ENCODE peak calls at places on chromosomes 7 and 10, in four cellular contexts. I is SJSA1, M is Peyer's patch, H is lower lobe of right lung. L is an unnamed sample.

GRCh38 chr7:112510032-112510742 is 29.4 kb downstream of the LSMEM1 start:
- DNase-seq in H (no peak), I (peak; percentile 14), M (no peak), L (no peak)

GRCh38 chr7:157515342-157516041 is 178.7 kb downstream of the DNAJB6 start:
- DNase-seq in I (no peak), M (no peak), H (no peak), L (peak; percentile 53)

GRCh38 chr10:69745698-69746097 is 56.0 kb upstream of the COL13A1 start:
- DNase-seq in I (no peak), H (no peak), M (no peak), L (no peak)

GRCh38 chr7:36346260-36346831 is 43.3 kb upstream of the ANLN start:
- DNase-seq in I (no peak), M (no peak), H (no peak), L (no peak)

GRCh38 chr10:20040012-20040411 is 223.8 kb downstream of the PLXDC2 start:
- DNase-seq in M (no peak), H (no peak), I (no peak), L (no peak)

GRCh38 chr10:93463723-93464511 is 18.2 kb downstream of the MYOF start:
- DNase-seq in H (peak; percentile 62), M (no peak), I (no peak), L (no peak)

GRCh38 chr10:102115775-102116174 is 4.4 kb downstream of the LDB1 start:
- DNase-seq in H (no peak), M (no peak), I (no peak), L (no peak)

GRCh38 chr7:143975617-143976016 is 21.0 kb downstream of the OR2F1 start:
- DNase-seq in I (no peak), M (no peak), H (no peak), L (peak; percentile 9)

GRCh38 chr10:133353202-133353959 is 4.4 kb downstream of the FUOM start:
- DNase-seq in M (peak; percentile 77), H (peak; percentile 43), I (no peak), L (no peak)

GRCh38 chr10:62230344-62231138 is 38.1 kb downstream of the RTKN2 start:
- DNase-seq in I (peak; percentile 51), H (no peak), M (no peak), L (no peak)

GRCh38 chr10:100009283-100009792 is 409 bp downstream of the DNMBP start:
- DNase-seq in H (peak; percentile 75), M (peak; percentile 85), I (peak; percentile 60), L (peak; percentile 70)

GRCh38 chr10:132542086-132542775 is 4.6 kb downstream of the INPP5A start:
- DNase-seq in H (peak; percentile 44), M (peak; percentile 43), I (no peak), L (no peak)

GRCh38 chr10:63673846-63674245 is 152.6 kb downstream of the REEP3 start:
- DNase-seq in I (no peak), M (no peak), H (no peak), L (no peak)

GRCh38 chr10:99945286-99945685 is 64.5 kb downstream of the DNMBP start:
- DNase-seq in M (no peak), I (no peak), H (no peak), L (no peak)

GRCh38 chr7:18461785-18462467 is 33.6 kb upstream of the HDAC9 start:
- DNase-seq in I (no peak), M (no peak), H (no peak), L (peak; percentile 19)

GRCh38 chr10:109838592-109839244 is 84.6 kb downstream of the XPNPEP1 start:
- DNase-seq in M (no peak), I (no peak), H (no peak), L (no peak)

GRCh38 chr10:69558559-69558958 is 14.7 kb downstream of the NEUROG3 start:
- DNase-seq in H (no peak), I (no peak), M (no peak), L (no peak)

GRCh38 chr10:54057357-54057756 is 743.7 kb downstream of the PCDH15 start:
- DNase-seq in M (no peak), H (no peak), I (no peak), L (no peak)

GRCh38 chr7:1928555-1929348 is 258.7 kb downstream of the ELFN1 start:
- DNase-seq in I (no peak), M (peak; percentile 78), H (peak; percentile 72), L (no peak)

GRCh38 chr7:141220263-141220662 is 146.4 kb downstream of the TMEM178B start:
- DNase-seq in M (no peak), I (no peak), H (no peak), L (peak; percentile 36)

GRCh38 chr7:16091951-16092350 is 329.4 kb downstream of the CRPPA start:
- DNase-seq in M (no peak), H (no peak), I (no peak), L (no peak)

GRCh38 chr7:52154382-52154781 is 837.8 kb upstream of the COBL start:
- DNase-seq in I (no peak), H (no peak), M (no peak), L (no peak)

GRCh38 chr10:32077896-32078295 is 21.7 kb upstream of the KIF5B start:
- DNase-seq in H (no peak), I (peak; percentile 50), M (no peak), L (peak; percentile 53)

GRCh38 chr10:14063531-14064317 is 267.0 kb downstream of the FRMD4A start:
- DNase-seq in H (no peak), I (no peak), M (no peak), L (no peak)

GRCh38 chr7:4667776-4668509 is 14.2 kb upstream of the FOXK1 start:
- DNase-seq in M (no peak), I (peak; percentile 95), H (no peak), L (peak; percentile 7)

DNA sequence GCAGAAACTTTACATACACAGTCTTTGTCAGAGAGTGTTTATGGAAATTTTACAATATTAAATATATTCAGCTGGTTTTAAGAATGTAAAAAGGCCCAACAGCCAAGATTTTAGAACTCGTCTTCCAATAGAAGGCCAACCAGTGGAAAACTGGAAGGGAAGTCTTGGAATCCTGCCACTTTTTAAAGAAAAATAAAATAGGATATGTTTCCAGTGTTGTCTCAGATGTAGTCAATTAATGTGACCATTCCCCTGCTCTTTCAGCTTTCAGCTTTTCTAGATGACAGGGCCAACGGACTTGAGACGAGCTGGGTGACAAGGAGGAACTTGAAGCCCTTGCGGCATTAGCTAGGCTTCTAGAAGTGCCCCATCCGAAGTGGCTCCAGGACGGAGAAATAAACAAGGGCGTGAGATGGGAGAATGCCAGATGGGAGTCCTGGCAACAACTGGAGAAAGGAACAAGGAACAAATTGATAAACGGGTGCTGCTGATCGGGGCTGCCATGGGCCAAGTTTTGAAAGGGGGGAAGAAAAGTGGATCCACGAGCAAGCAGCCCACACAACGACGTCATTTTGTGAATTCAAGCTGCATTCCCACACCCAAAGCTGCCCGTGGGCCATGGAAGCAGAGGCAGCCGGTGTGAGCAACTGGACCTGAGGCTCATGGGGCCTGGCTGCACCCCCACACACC is 42.3 kb downstream of the CTBP2 start:
- DNase-seq in H (no peak), I (no peak), M (peak; percentile 52), L (no peak)
- H3K4me1 ChIP-seq in H (peaks cover 70% of the 10 kb centered on the region), I (no peaks in the 10 kb centered on the region), M (peaks cover 4% of the 10 kb centered on the region), L (peaks cover 4% of the 10 kb centered on the region)

GRCh38 chr7:248732-249435 is 41.1 kb upstream of the FOXL3 start:
- DNase-seq in I (no peak), M (no peak), H (no peak), L (no peak)

GRCh38 chr7:246451-246850 is 43.5 kb upstream of the FOXL3 start:
- DNase-seq in M (no peak), H (no peak), I (no peak), L (no peak)

GRCh38 chr7:245574-246295 is 44.2 kb upstream of the FOXL3 start:
- DNase-seq in I (no peak), H (no peak), M (no peak), L (no peak)

GRCh38 chr7:247636-248035 is 42.3 kb upstream of the FOXL3 start:
- DNase-seq in M (no peak), I (no peak), H (no peak), L (no peak)

GRCh38 chr7:247166-247565 is 42.8 kb upstream of the FOXL3 start:
- DNase-seq in I (no peak), M (no peak), H (no peak), L (no peak)
- H3K36me3 ChIP-seq in I (no peaks in the 10 kb centered on the region), M (peaks cover 59% of the 10 kb centered on the region), H (peaks cover 52% of the 10 kb centered on the region), L (no peaks in the 10 kb centered on the region)

DNA sequence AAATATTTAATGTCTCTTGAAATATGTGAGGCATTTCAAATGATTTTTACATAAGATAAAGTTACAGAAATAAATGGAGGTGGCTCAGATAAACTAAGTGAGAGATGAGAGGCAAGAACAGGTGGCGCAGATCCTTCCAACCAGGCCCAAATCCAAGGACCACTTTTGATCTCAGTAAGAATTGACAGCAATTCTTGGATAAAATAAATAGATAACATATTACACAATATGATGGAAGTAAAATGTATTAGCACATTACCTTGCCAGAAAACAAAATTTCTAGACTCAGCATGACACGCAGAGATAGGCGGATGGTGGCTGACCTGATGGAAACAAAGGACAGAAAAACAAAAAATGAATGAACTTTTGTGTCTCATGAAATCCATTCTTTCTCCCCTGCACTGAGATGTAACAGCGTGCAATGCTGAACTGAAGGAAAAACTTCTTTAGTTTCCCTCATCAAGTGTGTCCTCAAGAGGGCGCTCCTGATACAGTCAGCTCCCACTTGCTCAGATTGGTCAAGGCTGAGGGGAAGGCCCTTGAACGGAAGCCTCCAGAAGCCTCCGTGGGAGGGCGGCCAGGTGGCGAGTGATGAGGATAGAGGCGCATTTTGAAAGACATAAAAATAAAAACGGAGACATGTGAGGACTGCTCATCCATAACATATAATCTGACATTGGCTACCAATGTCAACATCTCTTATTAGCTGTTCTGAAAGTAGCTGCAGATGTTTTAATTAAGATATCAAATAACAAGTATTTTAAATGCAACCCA is 62.8 kb upstream of the GSDME start:
- DNase-seq in M (peak; percentile 71), I (peak; percentile 86), H (peak; percentile 80), L (peak; percentile 98)
- H3K4me3 ChIP-seq in M (no peak overlapping the region), I (no peak overlapping the region), H (no peak overlapping the region), L (no peak overlapping the region)

GRCh38 chr10:97686301-97686961 is 610 bp downstream of the AVPI1 start:
- DNase-seq in H (no peak), I (no peak), M (no peak), L (no peak)
- H3K4me1 ChIP-seq in H (peaks cover 57% of the 10 kb centered on the region), I (peaks cover 45% of the 10 kb centered on the region), M (peaks cover 4% of the 10 kb centered on the region), L (peaks cover 41% of the 10 kb centered on the region)

GRCh38 chr7:107922891-107923290 is 31.9 kb downstream of the DLD start:
- DNase-seq in H (no peak), I (no peak), M (no peak), L (no peak)
- H3K36me3 ChIP-seq in H (peaks cover 99% of the 10 kb centered on the region), I (peaks cover 100% of the 10 kb centered on the region), M (peaks cover 85% of the 10 kb centered on the region), L (peaks cover 89% of the 10 kb centered on the region)

GRCh38 chr7:42932861-42933591 is 850 bp downstream of the MRPL32 start:
- DNase-seq in I (peak; percentile 35), H (no peak), M (no peak), L (peak; percentile 23)

GRCh38 chr7:42939457-42940240 is 7.5 kb downstream of the MRPL32 start:
- DNase-seq in I (no peak), H (no peak), M (no peak), L (no peak)

GRCh38 chr7:42931447-42931833 is 534 bp downstream of the PSMA2 start:
- DNase-seq in M (no peak), I (peak; percentile 14), H (no peak), L (no peak)

GRCh38 chr7:42931834-42932651 is at the start of the genes MRPL32 and PSMA2:
- DNase-seq in I (peak; percentile 97), M (peak; percentile 93), H (peak; percentile 96), L (peak; percentile 97)

GRCh38 chr7:42935861-42936260 is 3.7 kb downstream of the MRPL32 start:
- DNase-seq in M (no peak), I (no peak), H (no peak), L (no peak)
- H3K4me3 ChIP-seq in M (no peak overlapping the region), I (no peak overlapping the region), H (no peak overlapping the region), L (no peak overlapping the region)